ENCODE peak calls at places on chromosomes 16 and 17, in six cellular contexts. R, I, E, O, T and P are unnamed samples.

GRCh38 chr17:44648963-44649362 is 7.3 kb upstream of the MEIOC start:
- DNase-seq in R (no peak), O (no peak), T (no peak), I (no peak), E (no peak), P (no peak)

GRCh38 chr17:21095735-21096134 is 31.0 kb upstream of the DHRS7B start:
- DNase-seq in T (peak; percentile 26), E (no peak), R (no peak), I (no peak), O (no peak), P (no peak)

GRCh38 chr17:28717578-28718316 is at the start of gene RAB34:
- DNase-seq in I (peak; percentile 61), R (peak; percentile 77), T (peak; percentile 90), O (peak; percentile 47), E (no peak), P (no peak)

GRCh38 chr17:78315355-78316114 is 44.3 kb downstream of the SOCS3 start:
- DNase-seq in I (peak; percentile 92), T (peak; percentile 94), E (no peak), O (peak; percentile 79), R (peak; percentile 82), P (peak; percentile 73)

GRCh38 chr16:2507052-2507678 is 6.6 kb upstream of the ATP6V0C start:
- DNase-seq in I (no peak), R (no peak), E (no peak), T (no peak), O (no peak), P (peak; percentile 81)

GRCh38 chr16:85015481-85016177 is 4.3 kb upstream of the ZDHHC7 start:
- DNase-seq in E (no peak), R (no peak), T (no peak), I (peak; percentile 64), O (no peak), P (no peak)

GRCh38 chr16:3689731-3690130 is 27.6 kb downstream of the TRAP1 start:
- DNase-seq in E (no peak), T (no peak), O (no peak), R (no peak), I (no peak), P (no peak)

GRCh38 chr17:59451706-59452105 is 113.7 kb upstream of the DHX40 start:
- DNase-seq in E (no peak), O (no peak), I (peak; percentile 90), T (peak; percentile 34), R (no peak), P (no peak)

GRCh38 chr17:82812058-82812457 is 27.8 kb downstream of the ZNF750 start:
- DNase-seq in T (no peak), O (no peak), I (no peak), E (no peak), R (no peak), P (no peak)

GRCh38 chr16:21994856-21995465 is 6.0 kb downstream of the PDZD9 start:
- DNase-seq in R (no peak), I (no peak), O (no peak), E (no peak), T (no peak), P (no peak)

GRCh38 chr17:57739402-57740224 is 5.5 kb downstream of the CCDC182 start:
- DNase-seq in T (peak; percentile 53), I (peak; percentile 58), E (no peak), R (no peak), O (no peak), P (peak; percentile 50)

GRCh38 chr16:70594569-70594968 is 51.8 kb upstream of the IL34 start:
- DNase-seq in E (no peak), I (no peak), T (no peak), R (peak; percentile 89), O (peak; percentile 35), P (no peak)

GRCh38 chr16:23889189-23889588 is 53.4 kb downstream of the PRKCB start:
- DNase-seq in O (no peak), I (no peak), T (no peak), E (no peak), R (no peak), P (no peak)

GRCh38 chr16:24729967-24730815 is 740 bp downstream of the TNRC6A start:
- DNase-seq in E (no peak), T (peak; percentile 9), I (peak; percentile 42), R (no peak), O (peak; percentile 33), P (peak; percentile 41)

GRCh38 chr17:35371934-35372333 is 1.5 kb downstream of the SLFN11 start:
- DNase-seq in E (no peak), T (no peak), R (no peak), O (no peak), I (no peak), P (no peak)

GRCh38 chr17:17846645-17847044 is 9.9 kb upstream of the SREBF1 start:
- DNase-seq in E (no peak), T (no peak), R (no peak), O (no peak), I (no peak), P (no peak)

GRCh38 chr17:21742326-21742725 is 50.0 kb downstream of the KCNJ18 start:
- DNase-seq in E (no peak), I (no peak), T (no peak), O (no peak), R (no peak), P (no peak)

GRCh38 chr16:17555176-17555575 is 84.4 kb upstream of the XYLT1 start:
- DNase-seq in I (no peak), T (no peak), R (no peak), E (no peak), O (no peak), P (no peak)

GRCh38 chr16:81035975-81036750 is 521 bp downstream of the ATMIN start:
- DNase-seq in E (no peak), T (peak; percentile 23), R (no peak), O (peak; percentile 34), I (peak; percentile 10), P (peak; percentile 73)

GRCh38 chr16:62014534-62014933 is 21.7 kb downstream of the CDH8 start:
- DNase-seq in O (no peak), E (no peak), I (peak; percentile 3), R (no peak), T (no peak), P (no peak)

GRCh38 chr16:89954462-89954861 is 5.9 kb downstream of the DEF8 start:
- DNase-seq in R (no peak), I (no peak), E (no peak), T (no peak), O (no peak), P (no peak)

GRCh38 chr17:71339219-71339618 is 781.6 kb upstream of the SOX9 start:
- DNase-seq in T (no peak), I (no peak), E (no peak), O (no peak), R (no peak), P (no peak)

GRCh38 chr17:70021726-70022125 is 53.3 kb upstream of the KCNJ16 start:
- DNase-seq in I (no peak), E (no peak), O (no peak), T (no peak), R (no peak), P (no peak)

GRCh38 chr17:46212634-46213435 is 19.6 kb upstream of the KANSL1 start:
- DNase-seq in E (peak; percentile 56), T (peak; percentile 88), I (peak; percentile 61), O (peak; percentile 73), R (peak; percentile 68), P (peak; percentile 72)

GRCh38 chr16:66133641-66134402 is 232.7 kb upstream of the CDH5 start:
- DNase-seq in E (no peak), O (no peak), R (no peak), T (no peak), I (no peak), P (no peak)

GRCh38 chr17:48439875-48440505 is 10.0 kb upstream of the SKAP1 start:
- DNase-seq in I (no peak), E (no peak), O (peak; percentile 28), T (no peak), R (no peak), P (no peak)

GRCh38 chr17:81239714-81240555 is 817 bp downstream of the NDUFAF8 start:
- DNase-seq in I (peak; percentile 57), O (no peak), R (no peak), E (no peak), T (peak; percentile 54), P (peak; percentile 73)

GRCh38 chr17:67686246-67686645 is 31.5 kb upstream of the NOL11 start:
- DNase-seq in R (no peak), O (no peak), I (no peak), E (no peak), T (no peak), P (no peak)

GRCh38 chr17:31094600-31095238 is at the start of gene NF1:
- DNase-seq in R (peak; percentile 96), T (peak; percentile 96), E (peak; percentile 93), O (peak; percentile 98), I (peak; percentile 82), P (peak; percentile 99)
- TF ChIP-seq CTCF in R (no peak), T (no peak), E (peak; percentile 38), O (no peak), I (peak; percentile 3), P (no peak)

GRCh38 chr17:33651631-33652030 is 358.5 kb upstream of the ASIC2 start:
- DNase-seq in I (no peak), T (peak; percentile 36), E (no peak), O (no peak), R (no peak), P (no peak)
- TF ChIP-seq CTCF in I (no peak), T (peak; percentile 22), E (no peak), O (no peak), R (no peak), P (no peak)

DNA sequence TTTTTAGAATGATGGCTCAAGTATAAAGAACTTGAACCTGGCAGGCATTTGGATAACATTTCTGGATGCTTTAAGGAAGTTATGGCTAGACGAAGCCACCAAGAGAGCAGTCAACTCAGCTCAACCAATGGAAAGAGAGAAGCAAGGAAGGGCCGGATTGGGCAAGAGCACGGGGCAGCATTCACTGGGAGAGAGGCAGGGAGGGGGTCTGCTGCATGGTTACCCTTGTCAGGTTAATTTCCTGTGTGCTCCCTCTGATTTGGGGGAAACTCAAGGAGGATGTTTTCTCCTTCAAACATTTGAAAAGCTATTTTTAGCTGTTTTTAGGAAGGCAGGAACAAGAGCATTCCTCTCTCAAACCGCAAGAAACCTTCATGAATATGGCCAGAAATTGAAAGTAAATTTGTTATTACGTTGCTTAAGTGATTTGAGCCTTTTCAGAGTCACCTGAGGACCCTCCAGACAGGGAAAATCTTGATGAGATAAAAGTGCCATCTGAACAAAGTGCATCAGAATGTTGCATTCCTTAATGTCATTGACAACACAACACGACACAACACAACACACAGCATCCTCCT is 118.6 kb upstream of the ZFHX3 start:
- DNase-seq in I (no peak), O (no peak), E (no peak), T (no peak), R (no peak), P (no peak)
- TF ChIP-seq CTCF in I (no peak), O (no peak), E (no peak), T (no peak), R (no peak), P (no peak)

GRCh38 chr16:88676502-88677242 is 9.6 kb downstream of the SNAI3 start:
- DNase-seq in E (no peak), T (no peak), R (no peak), I (no peak), O (no peak), P (no peak)

GRCh38 chr16:88671806-88672205 is 8.9 kb upstream of the MVD start:
- DNase-seq in R (no peak), I (no peak), E (no peak), T (no peak), O (no peak), P (no peak)

GRCh38 chr16:88673685-88674398 is 11.0 kb upstream of the MVD start:
- DNase-seq in O (no peak), T (no peak), I (no peak), R (no peak), E (no peak), P (peak; percentile 80)

GRCh38 chr16:88669986-88670385 is 7.1 kb upstream of the MVD start:
- DNase-seq in R (no peak), E (no peak), T (no peak), I (no peak), O (no peak), P (no peak)

GRCh38 chr16:88672776-88673175 is 9.9 kb upstream of the MVD start:
- DNase-seq in E (no peak), O (no peak), I (peak; percentile 12), T (peak; percentile 42), R (no peak), P (no peak)
- TF ChIP-seq CTCF in E (no peak), O (no peak), I (peak; percentile 67), T (peak; percentile 18), R (no peak), P (no peak)